ENCODE peak calls at places on chromosomes 2 and 18, in six cellular contexts. W, G, J, M, U and N are unnamed samples.

GRCh38 chr18:49884959-49885358 is 71.6 kb upstream of the ACAA2 start:
- DNase-seq in W (no peak), G (no peak), J (no peak), M (no peak), U (no peak), N (no peak)

GRCh38 chr2:204726831-204727230 is 181.6 kb downstream of the PARD3B start:
- DNase-seq in W (no peak), G (no peak), J (no peak), M (no peak), U (no peak), N (no peak)

GRCh38 chr2:32168513-32168912 is 2.8 kb downstream of the SLC30A6 start:
- DNase-seq in W (no peak), G (no peak), J (no peak), M (no peak), U (no peak), N (no peak)

GRCh38 chr2:188318161-188318749 is 26.6 kb downstream of the GULP1 start:
- DNase-seq in W (no peak), G (no peak), J (peak), M (no peak), U (no peak), N (no peak)

GRCh38 chr18:54717673-54718435 is 110.4 kb upstream of the RAB27B start:
- DNase-seq in W (no peak), G (no peak), J (no peak), M (peak), U (no peak), N (no peak)

GRCh38 chr18:44626807-44627206 is 53.9 kb upstream of the SETBP1 start:
- DNase-seq in W (no peak), G (no peak), J (no peak), M (no peak), U (no peak), N (no peak)

GRCh38 chr18:32760391-32760790 is 12.4 kb downstream of the KLHL14 start:
- DNase-seq in W (no peak), G (no peak), J (no peak), M (no peak), U (no peak), N (no peak)

GRCh38 chr2:26396734-26397298 is 4.9 kb upstream of the DRC1 start:
- DNase-seq in W (no peak), G (no peak), J (no peak), M (peak), U (no peak), N (no peak)

GRCh38 chr2:49035477-49035876 is 118.8 kb downstream of the FSHR start:
- DNase-seq in W (no peak), G (no peak), J (no peak), M (no peak), U (no peak), N (no peak)

GRCh38 chr2:201621293-201621999 is 21.9 kb downstream of the TMEM237 start:
- DNase-seq in W (no peak), G (no peak), J (peak), M (no peak), U (no peak), N (no peak)

GRCh38 chr18:73235491-73235890 is 367.7 kb upstream of the NETO1 start:
- DNase-seq in W (no peak), G (no peak), J (no peak), M (no peak), U (no peak), N (no peak)

GRCh38 chr2:223835701-223836532 is 1.5 kb downstream of the AP1S3 start:
- DNase-seq in W (no peak), G (no peak), J (no peak), M (peak), U (no peak), N (no peak)

GRCh38 chr2:237859082-237859433 is 365 bp upstream of the RAMP1 start:
- DNase-seq in W (no peak), G (no peak), J (no peak), M (no peak), U (peak), N (peak)

GRCh38 chr2:237858294-237859081 is 935 bp upstream of the RAMP1 start:
- DNase-seq in W (peak), G (peak), J (peak), M (peak), U (peak), N (peak)

GRCh38 chr2:237857791-237858190 is 1.6 kb upstream of the RAMP1 start:
- DNase-seq in W (no peak), G (no peak), J (no peak), M (no peak), U (no peak), N (peak)

GRCh38 chr2:237860273-237860935 is 981 bp downstream of the RAMP1 start:
- DNase-seq in W (no peak), G (no peak), J (no peak), M (no peak), U (peak), N (peak)

DNA sequence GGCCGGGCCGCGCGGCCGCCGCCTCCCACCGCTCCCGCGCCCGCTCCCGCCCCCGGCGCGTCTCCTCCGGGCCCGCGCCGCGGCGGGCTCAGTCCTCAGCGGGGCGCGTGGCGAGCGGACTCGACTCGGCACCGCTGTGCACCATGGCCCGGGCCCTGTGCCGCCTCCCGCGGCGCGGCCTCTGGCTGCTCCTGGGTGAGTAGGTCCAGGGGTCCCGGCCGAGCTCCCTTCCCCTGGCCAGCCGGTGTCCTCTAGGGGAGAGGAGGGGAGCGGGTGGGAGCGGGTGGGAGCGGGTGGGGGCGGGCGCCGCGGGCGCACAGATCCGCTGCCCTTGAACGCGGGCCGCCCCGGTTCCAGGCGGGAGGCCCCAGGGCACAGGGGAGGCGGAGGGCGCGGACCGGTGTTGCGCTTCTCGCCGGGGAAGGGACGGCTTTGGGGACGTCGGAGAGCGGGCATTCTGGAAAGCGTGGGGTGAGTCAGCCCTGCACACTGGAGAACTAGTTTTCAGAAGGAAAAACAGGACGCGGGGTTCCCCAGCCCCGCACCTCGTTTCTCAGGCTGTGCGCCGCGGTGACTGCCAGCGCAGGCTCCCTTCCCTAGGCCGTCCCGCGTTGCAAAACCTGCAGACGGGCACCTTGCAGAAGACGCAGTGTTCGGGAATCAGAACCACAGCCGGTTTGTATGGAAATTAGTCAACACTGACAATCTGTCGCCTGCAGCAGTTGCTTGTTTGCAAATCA is at the start of gene RAMP1:
- DNase-seq in W (no peak), G (no peak), J (no peak), M (no peak), U (peak), N (peak)
- TF ChIP-seq POLR2A in W (no peak), G (no peak), J (no peak), M (no peak), U (peak), N (peak)

GRCh38 chr18:46072959-46073358 is 899 bp upstream of the PSTPIP2 start:
- DNase-seq in W (no peak), G (no peak), J (no peak), M (no peak), U (no peak), N (no peak)

GRCh38 chr18:46073474-46074331 is 1.6 kb upstream of the PSTPIP2 start:
- DNase-seq in W (no peak), G (peak), J (peak), M (peak), U (peak), N (peak)

GRCh38 chr18:46070683-46071614 is 1.1 kb downstream of the PSTPIP2 start:
- DNase-seq in W (no peak), G (no peak), J (no peak), M (peak), U (no peak), N (no peak)

GRCh38 chr18:46071615-46071893 is 506 bp downstream of the PSTPIP2 start:
- DNase-seq in W (no peak), G (no peak), J (no peak), M (no peak), U (no peak), N (peak)

DNA sequence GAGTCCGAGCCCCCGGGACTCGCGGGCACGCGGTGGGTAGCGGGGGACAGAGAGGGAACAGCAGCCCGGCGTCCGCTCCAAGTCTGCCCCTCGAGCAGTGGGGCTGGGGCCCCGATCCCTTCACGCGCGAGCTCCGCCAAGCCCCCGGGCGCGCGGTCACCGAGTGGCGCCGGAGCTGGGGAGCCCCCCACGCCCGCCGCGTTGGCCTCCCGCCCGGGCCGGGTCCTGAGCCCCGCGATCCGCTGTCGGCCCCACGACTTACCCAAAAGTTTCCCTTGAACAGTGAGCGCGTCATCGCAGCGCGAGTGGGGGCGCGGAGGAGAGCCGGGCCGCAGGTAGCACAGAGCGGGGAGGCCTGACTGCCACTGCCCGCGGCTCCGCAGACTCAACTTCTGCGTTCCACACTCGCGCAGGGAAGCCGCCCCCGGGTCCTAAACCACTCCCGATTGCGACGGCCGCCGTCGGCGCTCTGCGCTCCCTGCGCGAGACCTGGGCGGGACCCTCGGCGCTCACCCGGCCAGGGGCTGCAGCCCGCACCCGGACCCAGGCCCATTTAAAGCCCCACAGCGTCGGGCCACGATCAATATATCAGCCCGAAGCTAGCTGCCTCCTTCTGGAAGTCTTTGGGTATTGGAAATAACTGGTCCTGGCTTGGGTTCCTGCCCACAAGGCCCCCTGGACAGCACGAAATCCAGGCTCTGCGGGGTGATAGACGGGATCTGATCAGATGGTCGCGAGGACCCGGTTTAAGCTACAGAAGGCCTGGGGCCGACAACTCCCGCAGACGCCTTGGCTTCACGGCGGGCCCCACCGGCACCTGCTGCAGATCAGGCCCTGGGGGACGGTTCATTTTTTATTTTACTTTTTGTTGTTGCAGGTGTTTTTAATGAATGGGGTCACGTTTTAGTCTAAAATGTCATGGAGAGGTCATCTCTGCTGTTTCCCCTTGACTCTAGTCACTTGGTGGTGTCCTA is at the start of gene PSTPIP2:
- DNase-seq in W (peak), G (peak), J (peak), M (no peak), U (peak), N (peak)
- TF ChIP-seq POLR2A in W (no peak), G (no peak), J (no peak), M (no peak), U (peak), N (peak)

GRCh38 chr2:169823996-169824372 is 721 bp downstream of the METTL5 start:
- DNase-seq in W (no peak), G (no peak), J (no peak), M (no peak), U (no peak), N (no peak)

GRCh38 chr2:169824373-169825333 is at the start of gene METTL5:
- DNase-seq in W (peak), G (peak), J (peak), M (peak), U (peak), N (peak)

GRCh38 chr2:169822785-169823392 is 1.8 kb downstream of the METTL5 start:
- DNase-seq in W (no peak), G (no peak), J (no peak), M (no peak), U (no peak), N (no peak)

GRCh38 chr2:169828141-169828811 is 1.0 kb downstream of the UBR3 start:
- DNase-seq in W (peak), G (no peak), J (peak), M (peak), U (no peak), N (peak)

DNA sequence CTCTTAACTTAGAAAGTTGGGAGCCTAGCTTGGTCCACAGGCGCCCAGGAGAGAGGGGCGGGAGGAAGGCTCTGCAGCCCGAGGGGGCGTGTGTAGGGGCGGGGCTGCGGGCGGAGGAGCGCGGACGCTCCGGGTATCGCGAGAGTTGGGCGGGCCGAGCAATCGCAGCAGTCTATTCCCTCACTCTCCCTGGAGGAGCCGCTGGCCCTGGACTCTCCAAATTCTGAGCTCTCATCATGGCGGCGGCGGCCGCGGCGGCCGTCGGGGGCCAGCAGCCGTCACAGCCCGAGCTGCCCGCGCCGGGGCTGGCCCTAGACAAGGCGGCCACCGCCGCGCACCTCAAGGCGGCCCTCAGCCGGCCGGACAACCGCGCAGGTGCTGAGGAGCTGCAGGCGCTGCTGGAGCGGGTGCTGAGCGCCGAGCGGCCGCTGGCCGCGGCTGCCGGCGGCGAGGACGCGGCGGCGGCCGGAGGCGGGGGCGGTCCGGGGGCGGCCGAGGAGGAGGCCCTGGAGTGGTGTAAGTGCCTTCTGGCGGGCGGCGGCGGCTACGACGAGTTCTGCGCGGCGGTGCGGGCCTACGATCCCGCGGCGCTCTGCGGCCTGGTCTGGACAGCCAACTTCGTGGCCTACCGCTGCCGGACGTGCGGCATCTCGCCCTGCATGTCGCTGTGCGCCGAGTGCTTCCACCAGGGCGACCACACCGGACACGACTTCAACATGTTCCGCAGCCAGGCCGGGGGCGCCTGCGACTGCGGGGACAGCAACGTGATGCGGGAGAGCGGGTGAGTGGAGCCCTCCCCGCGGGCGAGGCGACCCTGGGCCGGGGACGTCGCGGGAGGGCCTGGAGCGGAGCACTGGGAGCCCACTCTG is at the start of gene UBR3:
- DNase-seq in W (peak), G (peak), J (peak), M (peak), U (peak), N (peak)
- TF ChIP-seq POLR2A in W (no peak), G (peak), J (peak), M (peak), U (peak), N (peak)

GRCh38 chr2:107684421-107684820 is 142.3 kb upstream of the RGPD4 start:
- DNase-seq in W (no peak), G (no peak), J (no peak), M (no peak), U (no peak), N (no peak)

GRCh38 chr2:107687087-107687486 is 139.6 kb upstream of the RGPD4 start:
- DNase-seq in W (no peak), G (no peak), J (no peak), M (no peak), U (no peak), N (no peak)

GRCh38 chr2:107685587-107685986 is 141.1 kb upstream of the RGPD4 start:
- DNase-seq in W (no peak), G (no peak), J (no peak), M (no peak), U (no peak), N (no peak)

GRCh38 chr2:107681946-107682345 is 144.7 kb upstream of the RGPD4 start:
- DNase-seq in W (no peak), G (no peak), J (no peak), M (no peak), U (no peak), N (no peak)
- TF ChIP-seq POLR2A in W (no peak), G (no peak), J (no peak), M (no peak), U (no peak), N (no peak)

GRCh38 chr2:70089220-70089945 is 2.1 kb downstream of the PCBP1 start:
- DNase-seq in W (no peak), G (no peak), J (peak), M (peak), U (no peak), N (peak)
- TF ChIP-seq POLR2A in W (no peak), G (no peak), J (no peak), M (peak), U (no peak), N (peak)

DNA sequence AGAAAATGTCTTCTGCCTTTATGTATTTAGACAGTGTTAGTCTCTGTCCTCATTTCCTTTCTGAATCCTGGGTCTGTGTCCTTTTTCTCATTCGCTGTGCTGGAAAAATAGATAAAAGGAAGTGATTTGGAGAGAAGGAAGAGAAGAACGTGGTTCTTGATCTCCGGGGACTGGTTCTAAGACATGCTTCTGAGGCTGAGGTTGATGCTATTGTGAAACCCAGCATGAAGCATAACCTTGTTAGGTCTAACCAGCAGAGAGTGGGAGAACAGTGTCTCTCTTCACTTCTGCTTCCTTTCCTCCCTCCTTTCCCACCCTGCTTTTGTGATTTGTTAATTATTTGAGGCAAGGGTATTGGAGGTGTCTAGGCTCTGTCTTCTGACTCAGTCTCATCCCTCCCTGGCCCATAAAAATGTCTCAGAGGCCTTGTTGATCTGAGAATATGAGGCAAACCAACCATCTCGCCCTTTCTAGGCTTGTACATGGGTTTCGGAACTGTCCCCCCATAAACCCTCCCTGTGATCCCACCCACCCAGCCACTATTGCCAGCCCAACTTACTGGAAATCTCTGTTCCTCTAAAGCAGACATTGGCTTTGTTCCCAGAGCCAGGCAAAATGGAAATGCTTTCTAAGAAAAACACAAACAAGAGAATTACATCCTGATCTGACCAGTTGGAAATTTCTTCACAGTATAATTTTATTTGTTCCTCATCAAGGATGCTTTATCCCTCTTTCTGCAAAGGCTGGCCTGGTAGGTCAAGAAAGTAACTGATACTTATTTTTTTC is 360.6 kb upstream of the TNP1 start:
- DNase-seq in W (peak), G (no peak), J (peak), M (peak), U (peak), N (no peak)
- TF ChIP-seq POLR2A in W (no peak), G (no peak), J (no peak), M (no peak), U (no peak), N (no peak)

GRCh38 chr2:98464772-98465310 is 20.2 kb downstream of the INPP4A start:
- DNase-seq in W (no peak), G (no peak), J (peak), M (peak), U (no peak), N (no peak)

GRCh38 chr2:98465456-98466201 is 21.0 kb downstream of the INPP4A start:
- DNase-seq in W (peak), G (no peak), J (peak), M (peak), U (peak), N (peak)

GRCh38 chr2:98468621-98469236 is 24.1 kb downstream of the INPP4A start:
- DNase-seq in W (no peak), G (no peak), J (no peak), M (peak), U (no peak), N (no peak)

GRCh38 chr2:98467652-98468051 is 23.0 kb downstream of the INPP4A start:
- DNase-seq in W (no peak), G (no peak), J (no peak), M (no peak), U (no peak), N (no peak)

DNA sequence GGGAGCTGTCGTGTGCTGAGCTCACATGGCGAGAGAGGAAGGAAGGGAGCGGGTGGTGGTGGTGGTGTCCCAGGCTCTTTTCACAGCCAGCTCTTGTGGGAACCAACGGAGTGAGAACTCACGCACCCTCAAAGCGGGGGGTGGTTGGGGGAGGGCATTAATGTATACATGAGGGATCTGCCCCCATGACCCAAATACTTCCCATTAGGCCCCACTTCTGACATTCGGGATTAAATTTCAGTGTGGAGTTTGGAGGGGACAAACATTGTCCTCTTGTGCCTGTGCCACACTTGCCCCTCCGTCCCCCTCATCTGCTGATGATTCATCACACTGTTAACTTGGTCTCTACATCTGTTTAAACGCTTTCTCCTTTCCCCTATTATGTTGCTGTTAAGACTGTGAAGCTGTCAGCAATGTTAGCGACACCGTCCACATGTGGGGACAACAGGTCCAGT is 22.5 kb downstream of the INPP4A start:
- DNase-seq in W (no peak), G (no peak), J (no peak), M (peak), U (no peak), N (no peak)
- TF ChIP-seq POLR2A in W (no peak), G (no peak), J (no peak), M (no peak), U (no peak), N (no peak)